ENCODE peak calls at places on chromosomes 7 and 10, in five cellular contexts. V is CD8-positive, alpha-beta memory T cell; F is MM.1S; R is IMR-90; I is left ventricle myocardium inferior. D is an unnamed sample.
A peak's percentile ranks its signal among the peaks of the same experiment; 100 is the strongest.

GRCh38 chr7:115477193-115477651 is 553.3 kb downstream of the TFEC start:
- DNase-seq in R (no peak), V (no peak), F (no peak), I (peak; percentile 13), D (no peak)

GRCh38 chr10:48477181-48477580 is 127.7 kb downstream of the ARHGAP22 start:
- DNase-seq in V (no peak), R (no peak), F (no peak), I (no peak), D (no peak)

GRCh38 chr10:80382989-80383388 is 25.4 kb upstream of the PRXL2A start:
- DNase-seq in R (peak; percentile 11), I (no peak), V (peak; percentile 48), F (peak; percentile 58), D (peak; percentile 53)

GRCh38 chr10:126461289-126461688 is 73.0 kb upstream of the ADAM12 start:
- DNase-seq in I (no peak), F (no peak), R (no peak), V (no peak), D (no peak)

GRCh38 chr7:3673524-3673923 is 372.5 kb downstream of the SDK1 start:
- DNase-seq in F (peak; percentile 19), I (peak; percentile 24), V (peak; percentile 5), R (peak; percentile 6), D (peak; percentile 28)

GRCh38 chr7:85483205-85483604 is 296.3 kb upstream of the SEMA3D start:
- DNase-seq in F (no peak), V (no peak), R (peak; percentile 77), I (no peak), D (no peak)

GRCh38 chr7:158274404-158274811 is 313.2 kb downstream of the PTPRN2 start:
- DNase-seq in V (no peak), F (no peak), R (no peak), I (no peak), D (no peak)

GRCh38 chr7:28862876-28863275 is 95.3 kb downstream of the TRIL start:
- DNase-seq in I (no peak), F (no peak), V (no peak), R (peak; percentile 43), D (no peak)

GRCh38 chr7:106979551-106980357 is 64.8 kb upstream of the PRKAR2B start:
- DNase-seq in I (no peak), R (no peak), F (no peak), V (no peak), D (no peak)

GRCh38 chr7:144854839-144855424 is 19.1 kb upstream of the TPK1 start:
- DNase-seq in V (no peak), F (no peak), R (no peak), I (no peak), D (no peak)

GRCh38 chr10:93481931-93482834 is at the start of gene MYOF:
- DNase-seq in F (peak; percentile 70), R (peak; percentile 93), V (peak; percentile 46), I (peak; percentile 33), D (peak; percentile 54)

GRCh38 chr10:4431114-4431862 is 394.7 kb upstream of the AKR1E2 start:
- DNase-seq in F (no peak), R (peak; percentile 88), I (no peak), V (no peak), D (no peak)

GRCh38 chr10:127877116-127877515 is 15.6 kb downstream of the CLRN3 start:
- DNase-seq in F (no peak), V (no peak), R (no peak), I (no peak), D (no peak)

GRCh38 chr7:30433082-30433481 is 45.5 kb downstream of the NOD1 start:
- DNase-seq in F (no peak), I (peak; percentile 58), R (peak; percentile 75), V (no peak), D (no peak)

GRCh38 chr7:130492519-130493274 is 812 bp downstream of the MEST start:
- DNase-seq in R (no peak), I (no peak), V (no peak), F (no peak), D (no peak)

GRCh38 chr10:77392236-77392721 is 245.3 kb downstream of the KCNMA1 start:
- DNase-seq in R (peak; percentile 60), V (no peak), I (no peak), F (no peak), D (no peak)

GRCh38 chr7:101390901-101391301 is 28.2 kb downstream of the COL26A1 start:
- DNase-seq in F (peak; percentile 84), V (no peak), I (peak; percentile 34), R (no peak), D (peak; percentile 67)

GRCh38 chr10:118850418-118851061 is 95.8 kb upstream of the CACUL1 start:
- DNase-seq in F (peak; percentile 57), R (peak; percentile 36), V (peak; percentile 5), I (peak; percentile 60), D (peak; percentile 61)

GRCh38 chr10:98675902-98676301 is 229.2 kb upstream of the HPS1 start:
- DNase-seq in V (no peak), F (no peak), I (no peak), R (no peak), D (no peak)

GRCh38 chr7:30142710-30143109 is 7.9 kb downstream of the MTURN start:
- DNase-seq in F (no peak), I (no peak), R (peak; percentile 19), V (no peak), D (no peak)

GRCh38 chr7:124074007-124074406 is 41.1 kb upstream of the TMEM229A start:
- DNase-seq in R (peak; percentile 8), V (no peak), I (no peak), F (peak; percentile 68), D (no peak)

GRCh38 chr7:124071843-124072242 is 39.0 kb upstream of the TMEM229A start:
- DNase-seq in F (no peak), V (no peak), R (no peak), I (no peak), D (no peak)

GRCh38 chr7:124072603-124073324 is 39.9 kb upstream of the TMEM229A start:
- DNase-seq in R (peak; percentile 90), I (no peak), V (no peak), F (no peak), D (no peak)

GRCh38 chr7:124076844-124077243 is 44.0 kb upstream of the TMEM229A start:
- DNase-seq in R (no peak), V (no peak), I (no peak), F (no peak), D (no peak)

DNA sequence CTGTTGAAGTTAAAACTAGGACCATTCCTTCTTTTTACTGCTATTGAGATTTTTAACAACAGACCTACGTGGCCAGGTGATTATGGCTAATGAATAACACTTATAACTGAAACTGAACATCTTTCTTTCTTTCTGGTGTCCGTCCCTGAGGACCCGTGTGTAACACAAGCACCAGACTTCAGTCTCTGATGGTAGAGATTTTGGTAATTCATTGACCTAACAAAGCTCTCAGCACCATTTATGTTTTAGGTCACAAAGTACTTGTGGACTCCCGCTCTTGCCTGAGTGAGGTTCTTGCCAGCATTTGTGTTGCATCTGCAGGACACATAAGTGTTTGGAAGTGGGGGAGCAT is 40.4 kb upstream of the TMEM229A start:
- DNase-seq in R (no peak), F (no peak), V (no peak), I (no peak), D (no peak)
- H3K4me3 ChIP-seq in R (no peak overlapping the region), F (no peak overlapping the region), V (no peak overlapping the region), I (no peak overlapping the region), D (no peak overlapping the region)

GRCh38 chr10:79158402-79159097 is 89.8 kb downstream of the ZMIZ1 start:
- DNase-seq in V (no peak), R (no peak), F (no peak), I (no peak), D (no peak)
- H3K4me3 ChIP-seq in V (no peak overlapping the region), R (no peak overlapping the region), F (no peak overlapping the region), I (peak overlapping the region; percentile 23), D (no peak overlapping the region)

GRCh38 chr7:84196007-84196551 is 1.5 kb upstream of the SEMA3A start:
- DNase-seq in F (no peak), I (no peak), V (no peak), R (peak; percentile 77), D (no peak)
- H3K4me3 ChIP-seq in F (no peak overlapping the region), I (peak overlapping the region; percentile 64), V (no peak overlapping the region), R (peak overlapping the region; percentile 84), D (no peak overlapping the region)

GRCh38 chr7:139830779-139831498 is 1.9 kb downstream of the TBXAS1 start:
- DNase-seq in R (no peak), I (no peak), V (no peak), F (no peak), D (no peak)
- H3K4me3 ChIP-seq in R (no peak overlapping the region), I (peak overlapping the region; percentile 35), V (no peak overlapping the region), F (no peak overlapping the region), D (no peak overlapping the region)

GRCh38 chr7:37921876-37922275 is 1.4 kb downstream of the EPDR1 start:
- DNase-seq in V (no peak), R (no peak), F (no peak), I (no peak), D (no peak)

GRCh38 chr7:37920305-37920618 is 178 bp upstream of the EPDR1 start:
- DNase-seq in V (no peak), I (no peak), R (no peak), F (no peak), D (peak; percentile 86)

GRCh38 chr7:37923996-37924395 is 3.6 kb downstream of the EPDR1 start:
- DNase-seq in V (no peak), I (no peak), R (no peak), F (no peak), D (no peak)

GRCh38 chr7:37920619-37921339 is at the start of gene EPDR1:
- DNase-seq in F (peak; percentile 83), V (peak; percentile 31), R (no peak), I (peak; percentile 43), D (no peak)

DNA sequence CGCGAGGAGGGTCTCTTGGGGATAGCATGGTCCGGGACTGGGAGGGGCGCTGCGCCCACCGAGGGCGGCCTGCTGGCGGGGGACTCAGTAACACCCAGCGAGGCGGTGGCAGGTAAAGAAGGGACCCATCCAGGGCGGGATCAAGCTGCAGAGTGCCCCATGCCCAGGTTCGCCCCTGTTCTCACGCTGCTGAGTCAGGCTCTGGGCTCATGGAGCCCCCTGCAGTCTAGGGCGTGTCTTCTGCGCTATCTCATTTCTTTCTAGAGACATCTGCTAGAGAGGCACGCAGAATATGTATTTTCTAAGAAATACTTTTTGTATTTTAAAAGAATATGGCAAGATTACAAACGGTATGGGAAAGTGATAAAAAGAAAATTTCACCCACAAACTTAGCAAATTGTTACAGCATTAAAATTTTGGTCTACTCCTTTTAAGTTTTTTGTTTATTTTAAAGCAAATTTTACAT is 933 bp downstream of the EPDR1 start:
- DNase-seq in I (peak; percentile 30), V (no peak), F (peak; percentile 72), R (no peak), D (peak; percentile 69)
- H3K4me3 ChIP-seq in I (peak overlapping the region; percentile 83), V (no peak overlapping the region), F (peak overlapping the region; percentile 73), R (no peak overlapping the region), D (peak overlapping the region; percentile 76)